ENCODE peak calls at places on chromosomes 6 and 20, in four cellular contexts. N is small intestine, B is HL-60, K is AG04450. O is an unnamed sample.

GRCh38 chr6:138509371-138509770 is 10.1 kb upstream of the NHSL1 start:
- DNase-seq in N (peak), B (no peak), K (no peak), O (no peak)

GRCh38 chr20:41996951-41997350 is 378.8 kb upstream of the CHD6 start:
- DNase-seq in B (no peak), N (no peak), K (no peak), O (no peak)

GRCh38 chr6:91482498-91482897 is 895.6 kb upstream of the MAP3K7 start:
- DNase-seq in K (no peak), B (no peak), N (peak), O (no peak)

GRCh38 chr6:3176562-3177355 is 19.4 kb upstream of the TUBB2A start:
- DNase-seq in B (peak), N (no peak), K (peak), O (no peak)

GRCh38 chr6:152605342-152605741 is 31.8 kb downstream of the SYNE1 start:
- DNase-seq in B (no peak), K (no peak), N (no peak), O (no peak)

GRCh38 chr6:15016813-15017212 is 229.1 kb upstream of the JARID2 start:
- DNase-seq in N (no peak), B (no peak), K (no peak), O (no peak)

GRCh38 chr6:89281779-89282246 is 33.3 kb downstream of the GABRR2 start:
- DNase-seq in K (no peak), B (peak), N (peak), O (no peak)

GRCh38 chr20:48197034-48197433 is 411.8 kb upstream of the SULF2 start:
- DNase-seq in B (no peak), K (no peak), N (no peak), O (no peak)

GRCh38 chr6:28081486-28081751 is 1.1 kb downstream of the ZNF165 start:
- DNase-seq in K (no peak), B (peak), N (no peak), O (no peak)

GRCh38 chr6:47428288-47428687 is 49.3 kb upstream of the CD2AP start:
- DNase-seq in N (no peak), B (no peak), K (no peak), O (no peak)

GRCh38 chr6:156795825-156796224 is 18.6 kb downstream of the ARID1B start:
- DNase-seq in B (no peak), K (no peak), N (no peak), O (no peak)

GRCh38 chr6:36598739-36599318 is 4.7 kb downstream of the SRSF3 start:
- DNase-seq in B (no peak), K (no peak), N (no peak), O (no peak)

GRCh38 chr6:36596359-36596758 is 2.2 kb downstream of the SRSF3 start:
- DNase-seq in B (no peak), N (no peak), K (no peak), O (no peak)

GRCh38 chr6:36597775-36598174 is 3.6 kb downstream of the SRSF3 start:
- DNase-seq in B (no peak), N (no peak), K (no peak), O (no peak)

GRCh38 chr6:36599791-36600209 is 5.6 kb downstream of the SRSF3 start:
- DNase-seq in N (peak), K (no peak), B (no peak), O (no peak)

DNA sequence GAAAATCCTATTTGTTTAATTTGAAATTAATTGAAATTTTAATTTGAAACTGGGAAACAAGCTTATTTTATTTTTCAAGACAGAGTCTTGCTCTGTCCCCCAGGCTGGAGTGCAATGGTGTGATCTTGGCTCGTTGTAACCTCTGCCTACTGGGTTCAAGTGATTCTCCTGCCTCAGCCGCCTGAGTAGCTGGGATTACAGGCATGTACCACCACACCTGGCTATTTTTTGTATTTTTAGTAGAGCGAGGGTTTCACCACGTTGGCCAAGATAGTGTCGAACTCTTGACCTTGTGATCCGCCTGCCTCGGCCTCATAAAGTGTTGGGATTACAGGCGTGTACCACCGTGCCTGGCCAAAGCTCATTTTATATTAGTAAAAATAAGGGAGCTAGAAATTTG is 4.2 kb downstream of the SRSF3 start:
- DNase-seq in B (no peak), N (no peak), K (no peak), O (no peak)
- H3K4me3 ChIP-seq in B (no peak), N (no peak), K (peak), O (peak)

GRCh38 chr6:10422282-10423034 is 7.6 kb upstream of the TFAP2A start:
- DNase-seq in N (no peak), B (no peak), K (no peak), O (no peak)

GRCh38 chr6:10425973-10426780 is 11.3 kb upstream of the TFAP2A start:
- DNase-seq in K (no peak), N (no peak), B (no peak), O (no peak)

GRCh38 chr6:10426781-10427279 is 12.0 kb upstream of the TFAP2A start:
- DNase-seq in K (no peak), B (no peak), N (no peak), O (no peak)

GRCh38 chr6:10424005-10424404 is 9.1 kb upstream of the TFAP2A start:
- DNase-seq in N (no peak), K (no peak), B (no peak), O (no peak)

GRCh38 chr6:10425177-10425972 is 10.5 kb upstream of the TFAP2A start:
- DNase-seq in N (no peak), K (no peak), B (no peak), O (no peak)
- H3K4me3 ChIP-seq in N (no peak), K (peak), B (no peak), O (peak)

GRCh38 chr6:155130161-155130853 is 133.5 kb upstream of the CLDN20 start:
- DNase-seq in N (no peak), K (no peak), B (no peak), O (no peak)
- H3K4me3 ChIP-seq in N (no peak), K (no peak), B (no peak), O (no peak)

GRCh38 chr6:71404967-71405278 is 116.3 kb downstream of the OGFRL1 start:
- DNase-seq in K (no peak), B (no peak), N (no peak), O (no peak)
- H3K4me3 ChIP-seq in K (no peak), B (no peak), N (no peak), O (no peak)

GRCh38 chr6:83578057-83578456 is 65.7 kb downstream of the PRSS35 start:
- DNase-seq in N (no peak), K (no peak), B (no peak), O (no peak)
- H3K4me3 ChIP-seq in N (no peak), K (no peak), B (no peak), O (no peak)

GRCh38 chr20:53608456-53609413 is 15.1 kb upstream of the ZNF217 start:
- DNase-seq in B (no peak), K (no peak), N (peak), O (no peak)
- H3K4me3 ChIP-seq in B (no peak), K (no peak), N (no peak), O (no peak)

DNA sequence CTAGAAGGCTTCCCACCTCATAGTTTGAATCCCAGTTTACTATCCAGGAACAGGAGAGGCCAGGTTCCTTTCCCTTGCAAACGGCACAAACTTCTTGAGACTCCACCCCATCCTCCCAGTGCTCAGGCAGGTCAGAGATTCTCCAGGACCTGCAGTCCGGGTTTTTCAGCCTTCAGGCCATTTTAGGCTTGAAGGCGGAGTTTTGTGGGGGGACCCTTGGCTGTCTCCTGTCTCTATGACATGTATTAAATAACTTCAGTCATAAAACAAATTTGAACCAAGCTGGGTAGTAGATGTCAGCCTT is 230.1 kb downstream of the NFATC2 start:
- DNase-seq in N (no peak), K (no peak), B (no peak), O (no peak)
- H3K4me3 ChIP-seq in N (no peak), K (no peak), B (no peak), O (no peak)

GRCh38 chr6:162889303-162889702 is 161.5 kb downstream of the PACRG start:
- DNase-seq in B (no peak), N (no peak), K (no peak), O (no peak)
- H3K4me3 ChIP-seq in B (no peak), N (no peak), K (no peak), O (no peak)

GRCh38 chr20:63009988-63010769 is 3.4 kb upstream of the BHLHE23 start:
- DNase-seq in K (no peak), B (no peak), N (peak), O (no peak)
- H3K4me3 ChIP-seq in K (no peak), B (no peak), N (no peak), O (no peak)

O was measured in BJ.